ENCODE peak calls at places on chromosomes 7 and 10, in ten cellular contexts. C is lower lobe of right lung, W is cardiac muscle cell, L is Calu3, Q is prostate gland, T is neural crest cell, N is RWPE1, R is foreskin keratinocyte, A is WTC11, U is mammary epithelial cell. X is an unnamed sample.

GRCh38 chr10:65950075-65950474 is 975.8 kb upstream of the LRRTM3 start:
- DNase-seq in C (no peak), W (no peak), L (no peak), Q (no peak), T (no peak), N (peak; percentile 7), R (peak; percentile 44), A (no peak), U (peak; percentile 40), X (no peak)

GRCh38 chr7:148151778-148152177 is 438.8 kb upstream of the C7orf33 start:
- DNase-seq in C (no peak), W (no peak), L (no peak), Q (no peak), T (no peak), N (no peak), R (no peak), A (no peak), U (no peak), X (no peak)

GRCh38 chr10:25017661-25018060 is 1.2 kb downstream of the THNSL1 start:
- DNase-seq in C (no peak), W (no peak), L (no peak), Q (no peak), T (no peak), N (no peak), R (no peak), A (no peak), U (no peak), X (no peak)

GRCh38 chr7:7183061-7183832 is 903 bp downstream of the C1GALT1 start:
- DNase-seq in C (peak; percentile 78), W (peak; percentile 33), L (peak; percentile 81), Q (peak; percentile 54), T (no peak), N (peak; percentile 53), R (no peak), A (peak; percentile 56), U (peak; percentile 65), X (peak; percentile 47)

GRCh38 chr10:97179731-97180366 is 5.9 kb downstream of the SLIT1 start:
- DNase-seq in C (no peak), W (peak; percentile 8), L (no peak), Q (no peak), T (peak; percentile 46), N (no peak), R (no peak), A (peak; percentile 82), U (no peak), X (peak; percentile 74)

GRCh38 chr10:92689663-92690210 is at the start of gene HHEX:
- DNase-seq in C (peak; percentile 84), W (peak; percentile 83), L (peak; percentile 76), Q (peak; percentile 55), T (no peak), N (peak; percentile 72), R (no peak), A (peak; percentile 44), U (peak; percentile 50), X (peak; percentile 24)

GRCh38 chr7:84022686-84023308 is 171.8 kb downstream of the SEMA3A start:
- DNase-seq in C (no peak), W (no peak), L (no peak), Q (no peak), T (no peak), N (no peak), R (no peak), A (no peak), U (peak; percentile 5), X (no peak)

GRCh38 chr10:71971311-71971731 is 7.1 kb downstream of the CHST3 start:
- DNase-seq in C (no peak), W (no peak), L (no peak), Q (peak; percentile 44), T (no peak), N (no peak), R (no peak), A (no peak), U (peak; percentile 59), X (no peak)

GRCh38 chr7:107463139-107464078 is 6.4 kb upstream of the GPR22 start:
- DNase-seq in C (peak; percentile 46), W (peak; percentile 80), L (peak; percentile 37), Q (peak; percentile 58), T (peak; percentile 12), N (peak; percentile 58), R (peak; percentile 15), A (peak; percentile 52), U (peak; percentile 60), X (peak; percentile 55)

GRCh38 chr10:101062231-101063161 is 707 bp downstream of the KAZALD1 start:
- DNase-seq in C (peak; percentile 79), W (peak; percentile 59), L (peak; percentile 66), Q (peak; percentile 27), T (peak; percentile 57), N (no peak), R (no peak), A (peak; percentile 78), U (no peak), X (peak; percentile 84)

GRCh38 chr10:6202684-6203330 is at the start of gene PFKFB3:
- DNase-seq in C (peak; percentile 98), W (peak; percentile 97), L (peak; percentile 99), Q (peak; percentile 95), T (peak; percentile 99), N (peak; percentile 97), R (peak; percentile 70), A (peak; percentile 97), U (peak; percentile 92), X (peak; percentile 98)

DNA sequence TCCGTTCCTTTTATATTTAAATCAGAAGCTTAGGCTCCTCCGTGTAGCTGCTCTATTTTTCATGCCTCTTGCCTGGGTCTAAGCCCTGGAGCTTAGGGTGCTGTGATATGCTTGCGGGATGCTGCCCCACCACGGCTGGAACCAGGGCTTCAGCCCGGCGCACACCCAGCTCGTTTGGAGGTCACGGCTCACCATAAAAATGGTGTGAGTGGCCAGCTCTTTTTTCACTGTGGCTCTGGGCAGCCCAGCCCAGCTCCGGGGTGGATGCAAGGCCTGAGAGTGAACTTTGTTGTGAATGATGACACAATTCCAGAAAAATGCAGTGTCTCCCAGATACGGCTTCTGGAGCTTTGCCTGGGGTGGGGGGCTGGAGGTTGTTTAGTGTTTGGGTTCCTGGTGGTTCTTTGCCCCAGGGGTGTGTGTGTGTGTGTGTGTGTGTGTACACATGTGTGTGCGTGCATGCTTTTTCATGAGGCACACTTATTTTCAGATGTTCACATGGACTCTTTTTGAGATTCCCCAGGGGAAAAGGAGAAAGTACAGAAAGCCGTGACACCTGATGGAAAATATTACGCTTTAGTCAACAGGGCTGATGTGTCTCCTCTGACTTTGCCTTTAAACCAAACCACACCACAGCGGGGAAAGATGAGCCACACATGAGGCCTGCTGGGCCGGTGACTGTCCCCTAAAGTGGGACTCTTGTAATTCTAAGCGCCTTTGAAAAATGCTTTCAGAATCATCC is 46.2 kb downstream of the GRK5 start:
- DNase-seq in C (no peak), W (peak; percentile 95), L (peak; percentile 19), Q (no peak), T (no peak), N (peak; percentile 88), R (peak; percentile 55), A (peak; percentile 20), U (peak; percentile 69), X (no peak)
- TF ChIP-seq CTCF in C (no peak), W (no peak), L (no peak), Q (no peak), T (no peak), N (no peak), R (no peak), A (no peak), U (no peak), X (no peak)

DNA sequence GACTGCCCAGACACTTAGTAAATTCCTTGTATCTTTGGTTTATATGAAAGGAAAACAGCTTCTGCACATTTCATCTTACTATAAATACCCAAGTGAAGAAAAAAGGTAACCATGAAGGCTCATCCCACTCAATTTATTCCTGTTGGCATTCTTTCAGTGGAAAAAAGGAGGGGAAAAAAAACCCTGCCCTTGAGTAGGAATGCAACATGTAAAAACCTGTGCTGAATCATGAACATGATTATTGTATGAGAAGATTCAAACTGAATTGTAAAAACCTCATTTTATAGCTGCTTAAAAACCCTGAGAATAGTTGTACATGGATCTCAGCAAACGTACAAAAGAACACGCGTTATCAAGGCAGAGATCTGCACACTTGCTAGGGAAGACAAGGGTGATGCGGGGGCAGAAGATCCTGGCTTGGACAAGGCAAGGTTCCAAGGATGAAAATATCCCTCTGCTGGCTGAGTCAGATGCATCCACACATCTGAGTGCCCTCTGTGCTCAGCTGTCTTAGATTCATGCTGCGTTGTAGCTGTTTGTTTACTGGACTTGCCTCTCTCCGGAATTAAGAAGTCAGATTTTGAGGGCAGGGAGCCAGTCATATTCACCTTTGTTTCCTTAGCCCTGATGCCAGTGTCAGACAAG is 658.2 kb downstream of the PARD3 start:
- DNase-seq in C (no peak), W (peak; percentile 27), L (no peak), Q (peak; percentile 24), T (no peak), N (peak; percentile 49), R (peak; percentile 64), A (no peak), U (peak; percentile 71), X (no peak)
- TF ChIP-seq CTCF in C (no peak), W (no peak), L (no peak), Q (no peak), T (no peak), N (no peak), R (peak; percentile 37), A (no peak), U (peak; percentile 55), X (no peak)

GRCh38 chr7:36441344-36442022 is 51.8 kb downstream of the ANLN start:
- DNase-seq in C (no peak), W (no peak), L (no peak), Q (no peak), T (no peak), N (no peak), R (no peak), A (peak; percentile 21), U (no peak), X (no peak)

GRCh38 chr7:36439624-36440023 is 50.0 kb downstream of the ANLN start:
- DNase-seq in C (no peak), W (peak; percentile 64), L (no peak), Q (no peak), T (no peak), N (no peak), R (no peak), A (no peak), U (no peak), X (no peak)

GRCh38 chr7:36438211-36438610 is 48.5 kb downstream of the ANLN start:
- DNase-seq in C (no peak), W (no peak), L (no peak), Q (no peak), T (no peak), N (no peak), R (no peak), A (no peak), U (no peak), X (no peak)

GRCh38 chr7:36440880-36441279 is 51.2 kb downstream of the ANLN start:
- DNase-seq in C (no peak), W (peak; percentile 64), L (no peak), Q (no peak), T (no peak), N (peak; percentile 26), R (no peak), A (no peak), U (peak; percentile 6), X (no peak)
- TF ChIP-seq CTCF in C (peak; percentile 45), W (peak; percentile 49), L (no peak), Q (peak; percentile 47), T (peak; percentile 65), N (peak; percentile 56), R (peak; percentile 61), A (no peak), U (peak; percentile 50), X (peak; percentile 48)

DNA sequence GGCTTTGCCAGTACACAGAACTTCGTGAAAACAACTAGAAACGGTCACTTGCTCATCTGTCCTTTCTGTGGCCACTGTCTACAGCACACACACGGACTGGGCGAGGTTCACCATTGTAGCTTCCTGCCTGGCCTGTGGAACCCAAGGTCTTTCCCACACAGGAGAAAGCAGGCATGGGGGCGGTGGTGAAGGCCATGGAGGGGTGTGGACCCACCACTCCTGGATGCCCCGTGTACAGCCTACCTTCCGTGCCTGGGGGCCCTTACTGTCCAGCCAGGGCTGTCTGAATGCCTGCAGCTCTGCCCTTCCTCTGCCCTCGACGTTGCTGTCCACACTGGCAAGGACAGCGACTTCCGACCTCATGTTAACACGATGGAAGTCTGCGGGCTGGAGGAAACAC is 108.8 kb downstream of the PRPF18 start:
- DNase-seq in C (no peak), W (no peak), L (no peak), Q (no peak), T (no peak), N (no peak), R (no peak), A (no peak), U (no peak), X (no peak)
- TF ChIP-seq CTCF in C (no peak), W (no peak), L (no peak), Q (no peak), T (no peak), N (no peak), R (no peak), A (no peak), U (no peak), X (no peak)